ENCODE peak calls at places on chromosome 12, in five cellular contexts. One of them, this sample, is unnamed.
A peak's percentile ranks its signal among the peaks of the same experiment; 100 is the strongest.

GRCh38 chr12:47281667-47282171 is 202.0 kb upstream of the AMIGO2 start:
- DNase-seq in COR-L47: no peak
- DNase-seq in GM04504: no peak
- DNase-seq in astrocyte of the spinal cord: peak; percentile 58
- DNase-seq in nephron progenitor cell: no peak
- DNase-seq in this sample: no peak

GRCh38 chr12:45989277-45989856 is 1.0 kb downstream of the SCAF11 start:
- DNase-seq in COR-L47: no peak
- DNase-seq in GM04504: no peak
- DNase-seq in astrocyte of the spinal cord: no peak
- DNase-seq in nephron progenitor cell: no peak
- DNase-seq in this sample: no peak

GRCh38 chr12:98469108-98469507 is 46.3 kb upstream of the TMPO start:
- DNase-seq in nephron progenitor cell: no peak
- DNase-seq in GM04504: no peak
- DNase-seq in COR-L47: no peak
- DNase-seq in astrocyte of the spinal cord: no peak
- DNase-seq in this sample: no peak

GRCh38 chr12:1835178-1836131 is 15.1 kb downstream of the LRTM2 start:
- DNase-seq in astrocyte of the spinal cord: no peak
- DNase-seq in GM04504: no peak
- DNase-seq in COR-L47: no peak
- DNase-seq in nephron progenitor cell: no peak
- DNase-seq in this sample: no peak

GRCh38 chr12:3202734-3203446 is 125.7 kb downstream of the TSPAN9 start:
- DNase-seq in nephron progenitor cell: peak; percentile 87
- DNase-seq in astrocyte of the spinal cord: peak; percentile 54
- DNase-seq in GM04504: no peak
- DNase-seq in COR-L47: no peak
- DNase-seq in this sample: peak; percentile 82

GRCh38 chr12:58283553-58283952 is 342.2 kb downstream of the ATP23 start:
- DNase-seq in astrocyte of the spinal cord: no peak
- DNase-seq in GM04504: no peak
- DNase-seq in nephron progenitor cell: no peak
- DNase-seq in COR-L47: no peak
- DNase-seq in this sample: no peak

GRCh38 chr12:570237-570925 is 92.9 kb downstream of the NINJ2 start:
- DNase-seq in astrocyte of the spinal cord: peak; percentile 85
- DNase-seq in COR-L47: no peak
- DNase-seq in GM04504: peak; percentile 76
- DNase-seq in nephron progenitor cell: peak; percentile 62
- DNase-seq in this sample: no peak

GRCh38 chr12:132872073-132872855 is 15.1 kb downstream of the CHFR start:
- DNase-seq in astrocyte of the spinal cord: no peak
- DNase-seq in COR-L47: no peak
- DNase-seq in GM04504: no peak
- DNase-seq in nephron progenitor cell: no peak
- DNase-seq in this sample: no peak

GRCh38 chr12:117100251-117100650 is 1.0 kb upstream of the TESC start:
- DNase-seq in astrocyte of the spinal cord: no peak
- DNase-seq in nephron progenitor cell: peak; percentile 32
- DNase-seq in COR-L47: no peak
- DNase-seq in GM04504: no peak
- DNase-seq in this sample: peak; percentile 48

GRCh38 chr12:53941750-53942149 is 3.1 kb downstream of the HOXC13 start:
- DNase-seq in COR-L47: no peak
- DNase-seq in GM04504: no peak
- DNase-seq in nephron progenitor cell: no peak
- DNase-seq in astrocyte of the spinal cord: no peak
- DNase-seq in this sample: no peak

GRCh38 chr12:30695327-30696102 is at the start of gene IPO8:
- DNase-seq in nephron progenitor cell: peak; percentile 87
- DNase-seq in astrocyte of the spinal cord: peak; percentile 93
- DNase-seq in COR-L47: peak; percentile 68
- DNase-seq in GM04504: peak; percentile 77
- DNase-seq in this sample: peak; percentile 95

This sample was measured in WERI-Rb-1.